ENCODE peak calls at places on chromosomes 5 and 9, in four cellular contexts. D is adipocyte, U is HL-60, C is cardiac fibroblast. S is an unnamed sample.

GRCh38 chr5:77882670-77883257 is 106.6 kb upstream of the TBCA start:
- DNase-seq in U (no peak), D (peak; percentile 62), C (peak; percentile 92), S (no peak)

GRCh38 chr5:1151316-1151715 is 39.5 kb upstream of the SLC12A7 start:
- DNase-seq in D (no peak), C (no peak), U (no peak), S (no peak)

GRCh38 chr5:78077369-78078068 is 217.0 kb downstream of the AP3B1 start:
- DNase-seq in U (no peak), D (no peak), C (peak; percentile 6), S (no peak)

GRCh38 chr9:131012396-131012917 is 3.5 kb downstream of the LAMC3 start:
- DNase-seq in D (peak; percentile 55), C (no peak), U (no peak), S (no peak)

GRCh38 chr9:79774356-79774755 is 202.6 kb downstream of the TLE4 start:
- DNase-seq in D (no peak), U (no peak), C (no peak), S (no peak)

GRCh38 chr5:154084255-154084654 is 45.5 kb downstream of the MFAP3 start:
- DNase-seq in C (no peak), U (no peak), D (no peak), S (no peak)

GRCh38 chr9:38243993-38244392 is 148.5 kb upstream of the ALDH1B1 start:
- DNase-seq in D (no peak), C (no peak), U (no peak), S (no peak)

GRCh38 chr5:138632900-138633489 is 57.8 kb upstream of the HSPA9 start:
- DNase-seq in C (peak; percentile 92), U (peak; percentile 13), D (peak; percentile 68), S (peak; percentile 28)

GRCh38 chr9:17204611-17205165 is 69.8 kb downstream of the CNTLN start:
- DNase-seq in U (no peak), D (no peak), C (no peak), S (no peak)

GRCh38 chr9:8186553-8186952 is 387.0 kb upstream of the DMAC1 start:
- DNase-seq in D (no peak), C (no peak), U (no peak), S (no peak)

GRCh38 chr9:112032009-112032408 is 135.4 kb downstream of the UGCG start:
- DNase-seq in D (no peak), C (no peak), U (no peak), S (no peak)

GRCh38 chr9:107425110-107426025 is 64.2 kb downstream of the KLF4 start:
- DNase-seq in C (peak; percentile 63), D (peak; percentile 85), U (peak; percentile 36), S (peak; percentile 90)

GRCh38 chr5:93789173-93790070 is 48.0 kb upstream of the POU5F2 start:
- DNase-seq in U (no peak), D (peak; percentile 63), C (peak; percentile 68), S (no peak)

GRCh38 chr9:16145196-16145950 is 592.5 kb downstream of the CCDC171 start:
- DNase-seq in U (no peak), C (no peak), D (no peak), S (peak; percentile 72)

GRCh38 chr9:136886610-136887597 is 588 bp downstream of the TRAF2 start:
- DNase-seq in C (peak; percentile 28), U (peak; percentile 27), D (peak; percentile 56), S (peak; percentile 41)

GRCh38 chr5:71457106-71457505 is 1.7 kb downstream of the BDP1 start:
- DNase-seq in C (no peak), D (no peak), U (no peak), S (no peak)
- H3K4me3 ChIP-seq in C (peak overlapping the region; percentile 98), D (peak overlapping the region; percentile 100), U (peak overlapping the region; percentile 70), S (peak overlapping the region; percentile 84)

DNA sequence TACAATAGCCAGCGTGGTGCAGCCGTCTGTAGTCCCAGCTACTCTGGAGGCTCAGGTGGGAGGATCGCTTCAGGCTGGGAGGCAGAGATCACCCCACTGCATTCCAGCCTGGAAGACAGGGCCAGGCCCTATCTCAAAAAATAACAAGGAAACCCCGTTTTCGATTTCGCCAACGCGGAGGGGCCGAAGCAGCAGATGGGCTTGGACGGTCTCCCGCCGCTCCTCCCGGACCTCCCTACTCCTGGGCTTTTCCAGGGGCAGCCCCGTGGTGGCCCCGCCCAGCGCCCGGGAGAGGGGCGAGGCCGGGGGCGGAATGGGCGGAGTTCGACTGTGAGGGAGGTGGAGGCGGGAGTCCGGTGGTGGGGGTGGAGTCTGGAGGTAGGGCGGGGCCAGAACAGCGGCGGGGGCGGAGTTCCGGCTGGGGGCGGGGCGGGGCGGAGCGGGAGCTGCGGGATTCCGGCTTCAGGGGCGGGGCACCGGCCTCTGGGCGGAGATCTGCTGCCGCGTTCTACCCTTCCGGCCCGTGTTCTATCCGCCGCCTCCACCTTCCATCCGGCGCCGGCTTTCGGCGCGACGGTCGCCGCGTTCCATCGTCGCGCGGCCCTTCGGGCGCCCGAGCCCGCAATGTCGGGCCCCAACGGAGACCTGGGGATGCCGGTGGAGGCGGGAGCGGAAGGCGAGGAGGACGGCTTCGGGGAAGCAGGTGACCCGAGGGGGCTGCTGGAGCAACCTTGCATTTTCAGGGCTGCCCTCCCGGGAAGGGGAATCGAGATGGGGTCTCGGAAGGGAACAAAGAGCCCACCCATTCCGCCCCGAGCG is at the start of gene BBLN:
- DNase-seq in U (peak; percentile 92), C (peak; percentile 90), D (peak; percentile 97), S (peak; percentile 91)
- H3K4me3 ChIP-seq in U (peak within 1 kb of the TSS; percentile 95), C (peak within 1 kb of the TSS; percentile 81), D (peak within 1 kb of the TSS; percentile 94), S (peak within 1 kb of the TSS; percentile 92)

GRCh38 chr5:38557792-38558191 is 1.3 kb upstream of the LIFR start:
- DNase-seq in D (no peak), C (no peak), U (no peak), S (no peak)
- H3K4me3 ChIP-seq in D (peak overlapping the region; percentile 95), C (peak overlapping the region; percentile 81), U (no peak overlapping the region), S (peak overlapping the region; percentile 89)

GRCh38 chr5:101783241-101784095 is 512.6 kb downstream of the SLCO4C1 start:
- DNase-seq in D (no peak), C (no peak), U (no peak), S (no peak)
- H3K4me3 ChIP-seq in D (peak overlapping the region; percentile 72), C (peak overlapping the region; percentile 6), U (peak overlapping the region; percentile 29), S (no peak overlapping the region)

GRCh38 chr9:125843646-125844045 is 96.5 kb downstream of the PBX3 start:
- DNase-seq in D (no peak), C (peak; percentile 64), U (no peak), S (no peak)

GRCh38 chr9:125842215-125842614 is 95.0 kb downstream of the PBX3 start:
- DNase-seq in C (no peak), U (no peak), D (no peak), S (no peak)

GRCh38 chr9:125835655-125836054 is 88.5 kb downstream of the PBX3 start:
- DNase-seq in U (no peak), C (no peak), D (no peak), S (no peak)

GRCh38 chr9:125841444-125841843 is 94.3 kb downstream of the PBX3 start:
- DNase-seq in C (no peak), U (no peak), D (no peak), S (no peak)

GRCh38 chr9:125839322-125839721 is 92.1 kb downstream of the PBX3 start:
- DNase-seq in U (peak; percentile 18), C (no peak), D (no peak), S (no peak)
- H3K4me3 ChIP-seq in U (no peak overlapping the region), C (no peak overlapping the region), D (no peak overlapping the region), S (no peak overlapping the region)

GRCh38 chr5:9284781-9285307 is 261.0 kb downstream of the SEMA5A start:
- DNase-seq in C (peak; percentile 26), D (peak; percentile 77), U (no peak), S (no peak)
- H3K4me3 ChIP-seq in C (no peak overlapping the region), D (peak overlapping the region; percentile 62), U (no peak overlapping the region), S (no peak overlapping the region)

DNA sequence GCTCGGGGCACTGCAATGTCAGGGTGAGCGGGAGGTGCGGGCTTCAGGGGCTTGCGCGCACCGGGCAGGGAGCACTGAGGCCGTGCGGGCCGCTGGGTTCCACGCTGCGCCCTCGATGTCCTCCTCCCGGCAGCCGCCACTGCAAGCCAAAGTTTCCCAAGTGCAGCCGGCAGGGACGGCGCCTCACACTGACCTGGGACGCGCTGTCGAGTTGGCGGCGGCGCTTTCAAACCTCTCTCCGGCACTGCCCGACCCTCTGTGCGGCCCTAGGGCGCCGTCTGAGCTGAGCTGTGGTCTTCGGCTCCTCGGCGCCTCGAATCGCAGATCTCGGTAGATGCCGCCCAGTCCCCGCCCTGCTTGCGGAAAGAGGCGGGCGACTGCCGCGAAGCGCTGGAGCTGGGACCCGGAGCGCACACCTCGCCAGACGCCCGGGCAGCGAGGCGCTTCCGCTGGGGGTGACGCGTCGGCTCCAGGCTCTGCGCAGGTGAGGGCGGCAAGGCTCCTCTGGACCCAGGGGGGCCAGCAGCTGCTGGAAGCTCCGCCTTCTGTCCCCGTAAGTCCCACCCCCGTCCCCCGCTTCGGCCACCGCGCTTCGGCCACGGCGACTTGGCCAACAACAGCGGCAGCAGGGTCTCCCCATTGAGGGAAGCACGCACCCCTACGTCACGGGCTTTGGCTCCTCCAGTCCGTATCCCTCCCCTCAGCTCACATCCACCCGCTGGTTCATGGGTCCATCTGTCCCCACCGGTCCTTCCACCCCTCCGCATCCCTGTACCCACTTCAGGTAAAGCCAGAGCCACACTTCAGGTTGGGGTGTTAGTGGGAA is at the start of gene ANKRD34B:
- DNase-seq in C (no peak), U (peak; percentile 18), D (peak; percentile 26), S (peak; percentile 56)
- H3K4me3 ChIP-seq in C (peak within 1 kb of the TSS; percentile 39), U (peak within 1 kb of the TSS; percentile 37), D (peak within 1 kb of the TSS; percentile 62), S (peak within 1 kb of the TSS; percentile 42)

GRCh38 chr9:129640086-129640870 is 1.7 kb downstream of the ASB6 start:
- DNase-seq in U (peak; percentile 30), D (peak; percentile 13), C (no peak), S (no peak)
- H3K4me3 ChIP-seq in U (peak overlapping the region; percentile 88), D (peak overlapping the region; percentile 99), C (peak overlapping the region; percentile 98), S (peak overlapping the region; percentile 74)

GRCh38 chr9:692636-693459 is 148.6 kb upstream of the DMRT1 start:
- DNase-seq in D (peak; percentile 69), C (no peak), U (no peak), S (no peak)
- H3K4me3 ChIP-seq in D (peak overlapping the region; percentile 78), C (peak overlapping the region; percentile 27), U (no peak overlapping the region), S (no peak overlapping the region)

S was measured in MG63.